ENCODE peak calls at places on chromosomes 1 and 21, in eight cellular contexts. D is C1 segment of cervical spinal cord; H is GM06990; K is endothelial cell of umbilical vein; F is GM19239; G is hepatic stellate cell; O is T-helper 2 cell; P is CD4-positive, alpha-beta memory T cell. V is an unnamed sample.

GRCh38 chr1:186494832-186495271 is 33.9 kb upstream of the PDC start:
- DNase-seq in D (no peak), H (no peak), K (no peak), F (no peak), G (no peak), O (peak), P (no peak), V (no peak)

GRCh38 chr1:178273707-178274410 is 180.0 kb downstream of the RASAL2 start:
- DNase-seq in D (no peak), H (no peak), K (no peak), F (no peak), G (no peak), O (peak), P (no peak), V (no peak)

GRCh38 chr1:3068400-3069361 is at the start of gene PRDM16:
- DNase-seq in D (no peak), H (no peak), K (no peak), F (peak), G (peak), O (peak), P (no peak), V (no peak)

GRCh38 chr1:201042663-201043461 is 19.3 kb upstream of the KIF21B start:
- DNase-seq in D (peak), H (peak), K (peak), F (peak), G (peak), O (peak), P (peak), V (no peak)

GRCh38 chr1:50977575-50978143 is 7.6 kb downstream of the CDKN2C start:
- DNase-seq in D (peak), H (peak), K (peak), F (no peak), G (peak), O (no peak), P (peak), V (no peak)

GRCh38 chr1:116242741-116243140 is 130.3 kb upstream of the ATP1A1 start:
- DNase-seq in D (no peak), H (no peak), K (no peak), F (no peak), G (no peak), O (no peak), P (no peak), V (no peak)

GRCh38 chr1:211885746-211886522 is 55.4 kb upstream of the LPGAT1 start:
- DNase-seq in D (no peak), H (no peak), K (no peak), F (no peak), G (no peak), O (no peak), P (no peak), V (no peak)

GRCh38 chr1:87140831-87141540 is 187.7 kb upstream of the LMO4 start:
- DNase-seq in D (no peak), H (no peak), K (no peak), F (no peak), G (no peak), O (no peak), P (no peak), V (no peak)

GRCh38 chr1:24161270-24161669 is 18.3 kb upstream of the IL22RA1 start:
- DNase-seq in D (no peak), H (no peak), K (no peak), F (no peak), G (no peak), O (no peak), P (no peak), V (no peak)

GRCh38 chr1:77632216-77632615 is 50.2 kb downstream of the ZZZ3 start:
- DNase-seq in D (no peak), H (no peak), K (no peak), F (no peak), G (no peak), O (peak), P (no peak), V (no peak)

GRCh38 chr1:203873094-203873493 is 11.7 kb downstream of the SNRPE start:
- DNase-seq in D (no peak), H (no peak), K (no peak), F (no peak), G (no peak), O (no peak), P (no peak), V (no peak)

GRCh38 chr1:63981408-63981773 is 207.6 kb downstream of the ROR1 start:
- DNase-seq in D (no peak), H (no peak), K (no peak), F (no peak), G (no peak), O (no peak), P (no peak), V (no peak)

GRCh38 chr1:96804649-96805048 is 83.1 kb downstream of the PTBP2 start:
- DNase-seq in D (no peak), H (no peak), K (no peak), F (no peak), G (no peak), O (no peak), P (no peak), V (no peak)

GRCh38 chr1:208318150-208318734 is 74.1 kb upstream of the PLXNA2 start:
- DNase-seq in D (no peak), H (no peak), K (no peak), F (no peak), G (no peak), O (no peak), P (no peak), V (no peak)

GRCh38 chr21:37266515-37267221 is 466 bp downstream of the VPS26C start:
- DNase-seq in D (peak), H (no peak), K (peak), F (no peak), G (peak), O (no peak), P (no peak), V (no peak)

GRCh38 chr1:54488065-54488750 is 59.8 kb upstream of the ACOT11 start:
- DNase-seq in D (peak), H (peak), K (peak), F (peak), G (peak), O (peak), P (peak), V (peak)

GRCh38 chr1:65399003-65399402 is 21.5 kb upstream of the LEPR start:
- DNase-seq in D (no peak), H (no peak), K (no peak), F (no peak), G (no peak), O (no peak), P (no peak), V (no peak)

GRCh38 chr1:30596470-30596869 is 126.9 kb downstream of the MATN1 start:
- DNase-seq in D (no peak), H (no peak), K (no peak), F (no peak), G (no peak), O (no peak), P (no peak), V (peak)

GRCh38 chr1:172322219-172323061 is 98.0 kb upstream of the C1orf105 start:
- DNase-seq in D (no peak), H (no peak), K (peak), F (no peak), G (peak), O (no peak), P (no peak), V (peak)

GRCh38 chr1:2279210-2279639 is 51.1 kb downstream of the SKI start:
- DNase-seq in D (peak), H (no peak), K (peak), F (no peak), G (peak), O (no peak), P (no peak), V (no peak)